ENCODE peak calls at places on chromosome 3, in four cellular contexts. L, N, D and O are unnamed samples.

GRCh38 chr3:149247929-149248691 is 26.5 kb upstream of the CP start:
- DNase-seq in N (no peak), L (no peak), D (no peak), O (no peak)

GRCh38 chr3:14448756-14449728 is 46.6 kb downstream of the SLC6A6 start:
- DNase-seq in D (no peak), N (no peak), L (no peak), O (no peak)

GRCh38 chr3:186241910-186242821 is 119.9 kb downstream of the DGKG start:
- DNase-seq in D (peak; percentile 68), N (peak; percentile 36), L (peak; percentile 74), O (peak; percentile 39)

GRCh38 chr3:42720126-42720525 is 17.5 kb upstream of the HHATL start:
- DNase-seq in N (no peak), L (no peak), D (no peak), O (no peak)

GRCh38 chr3:77514766-77515165 is 474.9 kb downstream of the ROBO2 start:
- DNase-seq in N (no peak), D (no peak), L (no peak), O (no peak)

GRCh38 chr3:170007031-170007663 is 30.6 kb upstream of the GPR160 start:
- DNase-seq in D (no peak), L (no peak), N (peak; percentile 12), O (peak; percentile 52)

GRCh38 chr3:11091088-11091590 is 63.2 kb upstream of the HRH1 start:
- DNase-seq in L (no peak), D (peak; percentile 62), N (no peak), O (no peak)

GRCh38 chr3:157369712-157370447 is 66.8 kb upstream of the PTX3 start:
- DNase-seq in L (no peak), D (no peak), N (no peak), O (no peak)

GRCh38 chr3:24415819-24416218 is 78.8 kb downstream of the THRB start:
- DNase-seq in D (no peak), N (no peak), L (no peak), O (no peak)

GRCh38 chr3:54960736-54961135 is 32.9 kb upstream of the LRTM1 start:
- DNase-seq in L (no peak), N (no peak), D (no peak), O (no peak)

GRCh38 chr3:104878395-104878794 is 488.3 kb upstream of the ALCAM start:
- DNase-seq in L (no peak), D (no peak), N (no peak), O (no peak)

GRCh38 chr3:179068779-179069530 is 2.7 kb downstream of the ZMAT3 start:
- DNase-seq in L (no peak), N (no peak), D (no peak), O (no peak)

GRCh38 chr3:146326875-146327543 is 76.1 kb upstream of the PLSCR4 start:
- DNase-seq in D (no peak), L (no peak), N (peak; percentile 68), O (peak; percentile 49)

GRCh38 chr3:18062289-18063025 is 320.0 kb upstream of the TBC1D5 start:
- DNase-seq in D (no peak), L (no peak), N (peak; percentile 67), O (peak; percentile 37)

GRCh38 chr3:112391648-112392047 is 58.7 kb downstream of the CD200 start:
- DNase-seq in D (no peak), N (no peak), L (no peak), O (no peak)

GRCh38 chr3:171994646-171995441 is 44.5 kb upstream of the FNDC3B start:
- DNase-seq in L (no peak), D (no peak), N (peak; percentile 91), O (peak; percentile 82)

GRCh38 chr3:61030469-61031035 is 220.7 kb downstream of the FHIT start:
- DNase-seq in D (no peak), N (no peak), L (no peak), O (no peak)

GRCh38 chr3:125357032-125357658 is 18.0 kb downstream of the ZNF148 start:
- DNase-seq in D (peak; percentile 88), N (no peak), L (peak; percentile 55), O (no peak)

GRCh38 chr3:197305854-197306253 is 7.4 kb upstream of the DLG1 start:
- DNase-seq in D (no peak), L (no peak), N (peak; percentile 61), O (peak; percentile 76)

GRCh38 chr3:7630925-7631324 is 770.0 kb downstream of the GRM7 start:
- DNase-seq in N (no peak), L (peak; percentile 38), D (no peak), O (no peak)

GRCh38 chr3:157956850-157957249 is 149.4 kb downstream of the SHOX2 start:
- DNase-seq in D (no peak), L (no peak), N (no peak), O (no peak)

GRCh38 chr3:140341817-140342403 is 336.0 kb upstream of the TRIM42 start:
- DNase-seq in D (no peak), L (no peak), N (no peak), O (no peak)

GRCh38 chr3:169764164-169764452 is 752 bp downstream of the TERC start:
- DNase-seq in D (no peak), L (no peak), N (peak; percentile 42), O (no peak)

GRCh38 chr3:36944641-36945270 is at the start of gene TRANK1:
- DNase-seq in N (no peak), L (peak; percentile 63), D (peak; percentile 92), O (no peak)

GRCh38 chr3:160486459-160486869 is 36.9 kb upstream of the TRIM59 start:
- DNase-seq in D (no peak), L (no peak), N (peak; percentile 44), O (peak; percentile 32)

GRCh38 chr3:66037986-66038369 is 740 bp downstream of the MAGI1 start:
- DNase-seq in N (no peak), D (peak; percentile 87), L (peak; percentile 25), O (no peak)

GRCh38 chr3:151924753-151925152 is 51.3 kb downstream of the SUCNR1 start:
- DNase-seq in L (no peak), D (no peak), N (no peak), O (no peak)

GRCh38 chr3:128469128-128469527 is 2.4 kb upstream of the DNAJB8 start:
- DNase-seq in L (no peak), N (no peak), D (no peak), O (no peak)

GRCh38 chr3:193522473-193522872 is 32.2 kb downstream of the ATP13A4 start:
- DNase-seq in L (no peak), D (no peak), N (no peak), O (no peak)

DNA sequence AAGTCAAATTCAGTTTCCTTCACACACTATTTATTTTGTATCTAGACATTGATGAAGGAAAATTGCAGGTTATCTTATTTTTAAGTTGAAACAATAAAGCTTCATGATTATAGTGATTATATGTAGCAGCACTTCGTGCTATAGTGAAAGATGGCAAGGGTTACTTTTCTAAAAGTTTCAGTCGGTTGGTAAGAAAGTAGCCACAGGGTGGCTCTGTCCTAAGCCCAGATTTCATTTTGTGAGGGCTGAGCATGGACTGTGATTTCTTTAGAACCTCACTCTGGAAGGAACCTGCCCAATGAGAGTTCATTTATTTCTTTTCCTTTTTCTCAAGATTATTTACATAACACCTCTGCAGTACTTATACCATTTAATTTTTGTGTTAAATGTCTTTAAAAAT is 66.5 kb downstream of the NME9 start:
- DNase-seq in L (no peak), D (no peak), N (no peak), O (no peak)
- TF ChIP-seq CTCF in L (peak; percentile 21), D (no peak), N (peak; percentile 35), O (peak; percentile 6)

GRCh38 chr3:25856902-25857518 is 67.1 kb downstream of the OXSM start:
- DNase-seq in L (no peak), D (no peak), N (peak; percentile 45), O (peak; percentile 23)
- TF ChIP-seq CTCF in L (peak; percentile 80), D (peak; percentile 43), N (peak; percentile 87), O (peak; percentile 79)

GRCh38 chr3:6508410-6508759 is 352.5 kb upstream of the GRM7 start:
- DNase-seq in N (no peak), D (no peak), L (no peak), O (no peak)

GRCh38 chr3:6516143-6516542 is 344.8 kb upstream of the GRM7 start:
- DNase-seq in D (no peak), L (no peak), N (no peak), O (no peak)

GRCh38 chr3:6504834-6505233 is 356.1 kb upstream of the GRM7 start:
- DNase-seq in L (no peak), N (no peak), D (no peak), O (no peak)

GRCh38 chr3:6516694-6517093 is 344.2 kb upstream of the GRM7 start:
- DNase-seq in L (no peak), N (no peak), D (no peak), O (no peak)

DNA sequence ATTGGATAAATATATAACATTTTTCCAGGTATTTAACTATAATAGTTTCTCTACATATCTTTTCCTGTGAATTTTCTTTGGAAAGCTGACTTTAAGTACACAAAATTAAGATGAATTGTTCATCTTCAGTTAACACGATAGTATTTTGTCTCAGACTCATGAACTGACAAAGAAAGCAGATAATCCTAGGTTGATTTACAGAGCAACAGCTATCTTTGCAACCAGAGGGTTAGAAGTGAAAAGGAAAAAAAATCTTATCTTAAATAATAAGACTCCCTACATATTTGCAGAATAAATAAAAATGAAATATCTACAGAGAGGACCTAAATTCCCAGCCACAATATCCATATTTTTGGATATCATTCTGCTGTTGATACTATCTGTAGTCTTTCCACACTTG is 350.2 kb upstream of the GRM7 start:
- DNase-seq in N (no peak), L (no peak), D (no peak), O (no peak)
- TF ChIP-seq CTCF in N (no peak), L (no peak), D (no peak), O (no peak)

DNA sequence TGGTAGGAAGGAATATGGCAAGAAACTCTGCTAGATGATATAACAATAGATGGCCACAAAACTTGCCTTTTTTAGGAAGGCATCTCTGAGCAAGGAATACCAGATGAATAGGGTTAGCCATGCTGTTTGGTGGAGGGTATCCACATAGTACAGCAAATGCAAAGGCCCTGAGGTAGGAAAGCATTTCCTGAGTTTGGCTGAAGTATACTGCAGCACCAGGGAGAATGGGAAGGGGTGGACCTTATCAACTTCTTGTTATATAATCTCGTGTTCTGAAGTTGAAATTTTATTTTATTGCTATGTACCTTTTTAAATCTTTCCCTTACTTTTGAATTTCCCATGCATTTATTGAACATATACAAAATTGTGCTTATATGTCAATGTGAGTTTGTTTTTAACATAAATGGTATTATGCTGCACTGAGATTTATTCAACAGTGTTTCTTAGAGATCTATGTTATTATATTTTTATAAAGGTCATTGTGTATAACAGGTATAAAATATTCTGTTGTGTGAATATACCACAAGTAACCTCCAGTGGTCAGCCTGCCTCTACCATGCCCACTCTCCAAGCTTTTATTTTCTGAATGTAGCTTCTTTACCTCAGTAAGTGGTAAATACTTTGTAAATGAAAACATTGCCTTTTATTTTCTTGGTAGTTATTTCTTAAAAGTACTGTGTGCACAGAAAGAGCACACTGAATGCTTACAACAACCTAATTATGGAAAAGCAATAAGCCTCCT is 2.8 kb upstream of the KAT2B start:
- DNase-seq in D (no peak), L (no peak), N (no peak), O (no peak)
- TF ChIP-seq CTCF in D (no peak), L (no peak), N (peak; percentile 24), O (no peak)

GRCh38 chr3:15810702-15811101 is 12.9 kb upstream of the ANKRD28 start:
- DNase-seq in D (no peak), N (no peak), L (no peak), O (no peak)
- TF ChIP-seq CTCF in D (no peak), N (no peak), L (no peak), O (no peak)

DNA sequence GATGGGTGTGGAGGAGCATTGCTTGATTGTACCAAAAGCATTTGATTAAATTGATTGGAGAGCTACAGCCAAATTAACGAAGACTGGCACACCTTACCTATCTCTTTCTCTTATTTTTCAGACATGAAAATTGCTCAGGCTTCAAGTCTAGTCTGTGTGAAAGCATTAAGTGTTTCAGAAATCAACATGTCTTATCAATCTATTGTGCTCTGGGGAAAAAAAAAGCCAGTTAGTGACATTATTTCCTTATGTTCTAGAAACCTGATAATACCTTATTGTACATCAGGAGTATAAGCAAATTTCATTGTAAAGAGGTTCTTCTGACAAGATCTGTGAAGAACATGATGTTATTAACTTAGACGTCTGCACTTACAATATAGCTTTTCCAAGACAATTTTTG is 465.2 kb downstream of the IL5RA start:
- DNase-seq in L (no peak), D (no peak), N (no peak), O (no peak)
- TF ChIP-seq CTCF in L (no peak), D (no peak), N (no peak), O (no peak)